ENCODE peak calls at places on chromosomes 13 and 19, in ten cellular contexts. One of them, this sample, is unnamed.

GRCh38 chr19:4374451-4375163 is 25.7 kb downstream of the SH3GL1 start:
- DNase-seq in AG09319: peak; percentile 70
- DNase-seq in A549: peak; percentile 52
- DNase-seq in pancreas: peak; percentile 60
- DNase-seq in neural crest cell: no peak
- DNase-seq in BE2C: peak; percentile 61
- DNase-seq in colonic mucosa: peak; percentile 74
- DNase-seq in neural progenitor cell: no peak
- DNase-seq in AG04450: no peak
- DNase-seq in nephron progenitor cell: no peak
- DNase-seq in this sample: no peak

GRCh38 chr19:39199025-39199424 is 2.3 kb downstream of the NCCRP1 start:
- DNase-seq in AG09319: peak; percentile 24
- DNase-seq in A549: no peak
- DNase-seq in pancreas: peak; percentile 95
- DNase-seq in neural crest cell: peak; percentile 37
- DNase-seq in BE2C: peak; percentile 59
- DNase-seq in colonic mucosa: no peak
- DNase-seq in neural progenitor cell: peak; percentile 52
- DNase-seq in AG04450: peak; percentile 6
- DNase-seq in nephron progenitor cell: peak; percentile 77
- DNase-seq in this sample: no peak

GRCh38 chr19:38193445-38193844 is 30.6 kb downstream of the DPF1 start:
- DNase-seq in AG09319: no peak
- DNase-seq in A549: no peak
- DNase-seq in pancreas: no peak
- DNase-seq in neural crest cell: no peak
- DNase-seq in BE2C: peak; percentile 83
- DNase-seq in colonic mucosa: no peak
- DNase-seq in neural progenitor cell: no peak
- DNase-seq in AG04450: no peak
- DNase-seq in nephron progenitor cell: no peak
- DNase-seq in this sample: no peak

GRCh38 chr13:49066856-49067255 is 91.1 kb downstream of the FNDC3A start:
- DNase-seq in AG09319: no peak
- DNase-seq in A549: no peak
- DNase-seq in pancreas: no peak
- DNase-seq in neural crest cell: no peak
- DNase-seq in BE2C: no peak
- DNase-seq in colonic mucosa: no peak
- DNase-seq in neural progenitor cell: no peak
- DNase-seq in AG04450: no peak
- DNase-seq in nephron progenitor cell: no peak
- DNase-seq in this sample: no peak

GRCh38 chr13:102128216-102128800 is 273.5 kb downstream of the FGF14 start:
- DNase-seq in AG09319: peak; percentile 16
- DNase-seq in A549: no peak
- DNase-seq in pancreas: no peak
- DNase-seq in neural crest cell: no peak
- DNase-seq in BE2C: peak; percentile 20
- DNase-seq in colonic mucosa: no peak
- DNase-seq in neural progenitor cell: no peak
- DNase-seq in AG04450: no peak
- DNase-seq in nephron progenitor cell: no peak
- DNase-seq in this sample: no peak

GRCh38 chr19:31356587-31357314 is 7.5 kb upstream of the TSHZ3 start:
- DNase-seq in AG09319: no peak
- DNase-seq in A549: no peak
- DNase-seq in pancreas: no peak
- DNase-seq in neural crest cell: no peak
- DNase-seq in BE2C: no peak
- DNase-seq in colonic mucosa: peak; percentile 31
- DNase-seq in neural progenitor cell: peak; percentile 75
- DNase-seq in AG04450: no peak
- DNase-seq in nephron progenitor cell: peak; percentile 60
- DNase-seq in this sample: no peak

GRCh38 chr13:110380359-110381028 is 73.4 kb downstream of the COL4A2 start:
- DNase-seq in AG09319: no peak
- DNase-seq in A549: no peak
- DNase-seq in pancreas: no peak
- DNase-seq in neural crest cell: no peak
- DNase-seq in BE2C: no peak
- DNase-seq in colonic mucosa: no peak
- DNase-seq in neural progenitor cell: no peak
- DNase-seq in AG04450: no peak
- DNase-seq in nephron progenitor cell: no peak
- DNase-seq in this sample: no peak

GRCh38 chr13:99085139-99085845 is 107.4 kb upstream of the DOCK9 start:
- DNase-seq in AG09319: no peak
- DNase-seq in A549: no peak
- DNase-seq in pancreas: no peak
- DNase-seq in neural crest cell: no peak
- DNase-seq in BE2C: no peak
- DNase-seq in colonic mucosa: peak; percentile 22
- DNase-seq in neural progenitor cell: peak; percentile 38
- DNase-seq in AG04450: no peak
- DNase-seq in nephron progenitor cell: peak; percentile 17
- DNase-seq in this sample: no peak

GRCh38 chr19:571127-571974 is 1.0 kb upstream of the BSG start:
- DNase-seq in AG09319: no peak
- DNase-seq in A549: no peak
- DNase-seq in pancreas: peak; percentile 27
- DNase-seq in neural crest cell: peak; percentile 52
- DNase-seq in BE2C: peak; percentile 41
- DNase-seq in colonic mucosa: peak; percentile 76
- DNase-seq in neural progenitor cell: peak; percentile 71
- DNase-seq in AG04450: no peak
- DNase-seq in nephron progenitor cell: peak; percentile 47
- DNase-seq in this sample: peak; percentile 20

GRCh38 chr19:54694648-54695047 is 29.6 kb upstream of the KIR3DL3 start:
- DNase-seq in AG09319: no peak
- DNase-seq in A549: no peak
- DNase-seq in pancreas: no peak
- DNase-seq in neural crest cell: no peak
- DNase-seq in BE2C: no peak
- DNase-seq in colonic mucosa: no peak
- DNase-seq in neural progenitor cell: no peak
- DNase-seq in AG04450: no peak
- DNase-seq in nephron progenitor cell: no peak
- DNase-seq in this sample: no peak

GRCh38 chr13:32246468-32246867 is 68.7 kb downstream of the ZAR1L start:
- DNase-seq in AG09319: peak; percentile 12
- DNase-seq in A549: peak; percentile 43
- DNase-seq in pancreas: peak; percentile 13
- DNase-seq in neural crest cell: peak; percentile 49
- DNase-seq in BE2C: peak; percentile 64
- DNase-seq in colonic mucosa: peak; percentile 63
- DNase-seq in neural progenitor cell: peak; percentile 83
- DNase-seq in AG04450: no peak
- DNase-seq in nephron progenitor cell: peak; percentile 62
- DNase-seq in this sample: no peak

DNA sequence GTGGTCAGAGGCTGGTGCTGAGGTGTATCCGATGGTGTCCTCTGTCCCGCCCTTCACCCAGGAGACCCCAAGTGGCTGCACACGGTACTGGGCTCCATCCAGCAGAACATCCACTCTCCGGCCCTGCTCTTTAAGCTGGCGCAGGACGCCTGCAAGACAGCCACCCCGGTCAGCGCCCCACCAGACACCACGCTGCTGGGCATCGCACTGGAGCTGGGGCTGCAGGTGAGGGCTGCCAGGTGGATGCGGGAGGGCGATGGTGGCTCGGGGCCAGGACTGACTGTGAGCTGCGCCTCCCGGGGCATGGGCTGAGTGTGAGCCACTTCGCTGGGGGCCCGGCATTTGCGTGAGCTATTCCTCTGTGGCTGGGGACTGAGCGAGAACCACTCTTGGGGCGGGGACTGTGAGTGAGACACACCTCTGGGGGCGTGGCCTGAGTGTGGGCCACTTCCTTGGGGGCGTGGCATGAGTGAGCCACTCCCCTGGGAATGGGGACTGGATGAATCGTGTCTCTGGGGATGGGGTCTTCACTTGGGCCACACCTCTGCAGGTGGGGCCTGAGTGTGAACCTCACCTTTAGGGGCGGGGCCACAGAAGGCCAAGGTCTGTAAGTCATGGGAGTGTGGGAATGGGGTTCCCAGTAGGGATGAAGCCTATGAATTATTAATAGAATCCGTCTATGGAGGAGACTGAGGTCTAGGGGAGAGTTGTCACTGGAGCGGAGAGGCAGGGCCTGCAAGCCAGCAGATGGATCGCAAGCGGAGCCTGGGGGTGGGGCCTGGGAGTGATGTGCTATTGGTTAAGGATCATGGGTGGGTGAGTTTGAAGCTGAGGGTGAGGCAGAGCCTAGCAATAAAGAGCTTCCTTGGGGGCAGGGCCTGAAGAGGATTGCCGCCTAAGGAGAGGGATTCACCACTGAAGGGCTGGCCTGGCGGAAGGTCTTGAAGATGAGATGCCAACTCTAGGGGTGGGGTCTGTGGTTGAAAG is 30.5 kb downstream of the ZSWIM4 start:
- DNase-seq in AG09319: no peak
- DNase-seq in A549: no peak
- DNase-seq in pancreas: no peak
- DNase-seq in neural crest cell: no peak
- DNase-seq in BE2C: peak; percentile 75
- DNase-seq in colonic mucosa: no peak
- DNase-seq in neural progenitor cell: peak; percentile 75
- DNase-seq in AG04450: no peak
- DNase-seq in nephron progenitor cell: peak; percentile 79
- DNase-seq in this sample: no peak
- TF ChIP-seq CTCF in AG09319: no peak
- TF ChIP-seq CTCF in A549: no peak
- TF ChIP-seq CTCF in pancreas: no peak
- TF ChIP-seq CTCF in neural crest cell: no peak
- TF ChIP-seq CTCF in BE2C: no peak
- TF ChIP-seq CTCF in colonic mucosa: no peak
- TF ChIP-seq CTCF in neural progenitor cell: peak; percentile 20
- TF ChIP-seq CTCF in AG04450: no peak
- TF ChIP-seq CTCF in nephron progenitor cell: no peak
- TF ChIP-seq CTCF in this sample: no peak

GRCh38 chr13:47420012-47420411 is 523.2 kb upstream of the HTR2A start:
- DNase-seq in AG09319: no peak
- DNase-seq in A549: no peak
- DNase-seq in pancreas: no peak
- DNase-seq in neural crest cell: no peak
- DNase-seq in BE2C: no peak
- DNase-seq in colonic mucosa: no peak
- DNase-seq in neural progenitor cell: no peak
- DNase-seq in AG04450: no peak
- DNase-seq in nephron progenitor cell: no peak
- DNase-seq in this sample: no peak
- TF ChIP-seq CTCF in AG09319: peak; percentile 18
- TF ChIP-seq CTCF in A549: no peak
- TF ChIP-seq CTCF in pancreas: no peak
- TF ChIP-seq CTCF in neural crest cell: no peak
- TF ChIP-seq CTCF in BE2C: no peak
- TF ChIP-seq CTCF in colonic mucosa: no peak
- TF ChIP-seq CTCF in neural progenitor cell: no peak
- TF ChIP-seq CTCF in AG04450: peak; percentile 3
- TF ChIP-seq CTCF in nephron progenitor cell: no peak
- TF ChIP-seq CTCF in this sample: no peak

DNA sequence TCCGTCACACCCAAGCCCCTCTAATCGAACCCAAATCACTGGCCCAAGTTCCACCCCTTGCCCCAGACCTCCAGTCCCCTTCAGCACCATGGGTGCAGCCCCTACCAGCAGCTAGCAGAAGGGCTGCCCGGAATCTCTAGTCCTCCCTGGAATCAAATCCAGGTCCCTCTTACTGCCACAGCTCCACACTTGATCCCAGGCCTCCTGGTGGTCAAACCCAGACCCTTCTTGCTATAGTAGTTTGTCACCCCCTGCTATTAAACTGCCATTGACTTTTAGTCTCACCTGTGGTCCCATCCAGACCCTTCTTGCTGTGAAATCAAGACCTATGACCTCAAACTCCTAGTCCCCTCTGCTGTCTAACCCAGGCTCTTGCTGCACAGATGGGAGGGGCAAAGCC is 8.7 kb downstream of the HIPK4 start:
- DNase-seq in AG09319: no peak
- DNase-seq in A549: peak; percentile 68
- DNase-seq in pancreas: no peak
- DNase-seq in neural crest cell: no peak
- DNase-seq in BE2C: no peak
- DNase-seq in colonic mucosa: no peak
- DNase-seq in neural progenitor cell: no peak
- DNase-seq in AG04450: no peak
- DNase-seq in nephron progenitor cell: no peak
- DNase-seq in this sample: no peak
- TF ChIP-seq CTCF in AG09319: no peak
- TF ChIP-seq CTCF in A549: no peak
- TF ChIP-seq CTCF in pancreas: no peak
- TF ChIP-seq CTCF in neural crest cell: peak; percentile 34
- TF ChIP-seq CTCF in BE2C: peak; percentile 38
- TF ChIP-seq CTCF in colonic mucosa: no peak
- TF ChIP-seq CTCF in neural progenitor cell: no peak
- TF ChIP-seq CTCF in AG04450: peak; percentile 24
- TF ChIP-seq CTCF in nephron progenitor cell: no peak
- TF ChIP-seq CTCF in this sample: no peak

GRCh38 chr13:42320375-42320787 is 48.4 kb downstream of the AKAP11 start:
- DNase-seq in AG09319: no peak
- DNase-seq in A549: no peak
- DNase-seq in pancreas: no peak
- DNase-seq in neural crest cell: peak; percentile 14
- DNase-seq in BE2C: no peak
- DNase-seq in colonic mucosa: no peak
- DNase-seq in neural progenitor cell: peak; percentile 64
- DNase-seq in AG04450: no peak
- DNase-seq in nephron progenitor cell: peak; percentile 11
- DNase-seq in this sample: no peak
- TF ChIP-seq CTCF in AG09319: no peak
- TF ChIP-seq CTCF in A549: no peak
- TF ChIP-seq CTCF in pancreas: no peak
- TF ChIP-seq CTCF in neural crest cell: no peak
- TF ChIP-seq CTCF in BE2C: no peak
- TF ChIP-seq CTCF in colonic mucosa: no peak
- TF ChIP-seq CTCF in neural progenitor cell: no peak
- TF ChIP-seq CTCF in AG04450: no peak
- TF ChIP-seq CTCF in nephron progenitor cell: no peak
- TF ChIP-seq CTCF in this sample: no peak